ENCODE peak calls at places on chromosome 2, in ten cellular contexts. One of them, this sample, is unnamed.

GRCh38 chr2:101597347-101597944 is 100.1 kb upstream of the MAP4K4 start:
- DNase-seq in nephron progenitor cell: no peak
- DNase-seq in HT1080: no peak
- DNase-seq in CD8-positive, alpha-beta T cell: no peak
- DNase-seq in AG09309: no peak
- DNase-seq in Calu3: no peak
- DNase-seq in central memory CD8-positive, alpha-beta T cell: no peak
- DNase-seq in SK-N-DZ: no peak
- DNase-seq in Panc1: no peak
- DNase-seq in B cell: no peak
- DNase-seq in this sample: no peak

GRCh38 chr2:147636238-147636887 is 208.5 kb upstream of the ACVR2A start:
- DNase-seq in CD8-positive, alpha-beta T cell: no peak
- DNase-seq in HT1080: peak; percentile 74
- DNase-seq in central memory CD8-positive, alpha-beta T cell: no peak
- DNase-seq in nephron progenitor cell: no peak
- DNase-seq in Calu3: no peak
- DNase-seq in AG09309: no peak
- DNase-seq in SK-N-DZ: no peak
- DNase-seq in Panc1: no peak
- DNase-seq in B cell: no peak
- DNase-seq in this sample: no peak

GRCh38 chr2:164496881-164497280 is 124.4 kb downstream of the GRB14 start:
- DNase-seq in AG09309: no peak
- DNase-seq in central memory CD8-positive, alpha-beta T cell: no peak
- DNase-seq in HT1080: no peak
- DNase-seq in Calu3: no peak
- DNase-seq in SK-N-DZ: no peak
- DNase-seq in Panc1: no peak
- DNase-seq in nephron progenitor cell: no peak
- DNase-seq in CD8-positive, alpha-beta T cell: no peak
- DNase-seq in B cell: no peak
- DNase-seq in this sample: no peak

GRCh38 chr2:23495661-23496114 is 110.7 kb downstream of the KLHL29 start:
- DNase-seq in CD8-positive, alpha-beta T cell: no peak
- DNase-seq in SK-N-DZ: no peak
- DNase-seq in central memory CD8-positive, alpha-beta T cell: no peak
- DNase-seq in HT1080: no peak
- DNase-seq in nephron progenitor cell: no peak
- DNase-seq in Panc1: no peak
- DNase-seq in AG09309: no peak
- DNase-seq in Calu3: no peak
- DNase-seq in B cell: no peak
- DNase-seq in this sample: no peak

GRCh38 chr2:192328297-192328696 is 133.6 kb upstream of the TMEFF2 start:
- DNase-seq in HT1080: no peak
- DNase-seq in AG09309: no peak
- DNase-seq in B cell: no peak
- DNase-seq in central memory CD8-positive, alpha-beta T cell: no peak
- DNase-seq in CD8-positive, alpha-beta T cell: no peak
- DNase-seq in Calu3: no peak
- DNase-seq in SK-N-DZ: no peak
- DNase-seq in nephron progenitor cell: no peak
- DNase-seq in Panc1: no peak
- DNase-seq in this sample: no peak

GRCh38 chr2:71154798-71155197 is 24.4 kb downstream of the MPHOSPH10 start:
- DNase-seq in AG09309: no peak
- DNase-seq in CD8-positive, alpha-beta T cell: no peak
- DNase-seq in nephron progenitor cell: no peak
- DNase-seq in SK-N-DZ: peak; percentile 61
- DNase-seq in B cell: no peak
- DNase-seq in Calu3: peak; percentile 53
- DNase-seq in central memory CD8-positive, alpha-beta T cell: no peak
- DNase-seq in HT1080: peak; percentile 36
- DNase-seq in Panc1: peak; percentile 20
- DNase-seq in this sample: no peak

GRCh38 chr2:65605427-65606058 is 173.1 kb upstream of the SPRED2 start:
- DNase-seq in B cell: no peak
- DNase-seq in Panc1: no peak
- DNase-seq in HT1080: no peak
- DNase-seq in central memory CD8-positive, alpha-beta T cell: no peak
- DNase-seq in AG09309: no peak
- DNase-seq in Calu3: no peak
- DNase-seq in nephron progenitor cell: no peak
- DNase-seq in CD8-positive, alpha-beta T cell: no peak
- DNase-seq in SK-N-DZ: no peak
- DNase-seq in this sample: no peak

GRCh38 chr2:208033701-208034502 is 8.6 kb upstream of the PLEKHM3 start:
- DNase-seq in AG09309: no peak
- DNase-seq in B cell: no peak
- DNase-seq in nephron progenitor cell: no peak
- DNase-seq in Panc1: no peak
- DNase-seq in central memory CD8-positive, alpha-beta T cell: no peak
- DNase-seq in CD8-positive, alpha-beta T cell: peak; percentile 40
- DNase-seq in SK-N-DZ: peak; percentile 58
- DNase-seq in Calu3: peak; percentile 78
- DNase-seq in HT1080: peak; percentile 64
- DNase-seq in this sample: no peak

GRCh38 chr2:200275281-200276103 is 31.0 kb upstream of the SPATS2L start:
- DNase-seq in central memory CD8-positive, alpha-beta T cell: no peak
- DNase-seq in SK-N-DZ: no peak
- DNase-seq in AG09309: no peak
- DNase-seq in nephron progenitor cell: no peak
- DNase-seq in B cell: no peak
- DNase-seq in HT1080: no peak
- DNase-seq in Panc1: no peak
- DNase-seq in CD8-positive, alpha-beta T cell: no peak
- DNase-seq in Calu3: no peak
- DNase-seq in this sample: no peak

GRCh38 chr2:239122711-239123110 is 274.8 kb downstream of the TWIST2 start:
- DNase-seq in SK-N-DZ: no peak
- DNase-seq in AG09309: no peak
- DNase-seq in central memory CD8-positive, alpha-beta T cell: no peak
- DNase-seq in Calu3: no peak
- DNase-seq in Panc1: no peak
- DNase-seq in CD8-positive, alpha-beta T cell: no peak
- DNase-seq in B cell: no peak
- DNase-seq in HT1080: no peak
- DNase-seq in nephron progenitor cell: no peak
- DNase-seq in this sample: no peak

GRCh38 chr2:63035169-63035568 is 15.5 kb upstream of the OTX1 start:
- DNase-seq in SK-N-DZ: no peak
- DNase-seq in CD8-positive, alpha-beta T cell: no peak
- DNase-seq in AG09309: no peak
- DNase-seq in HT1080: no peak
- DNase-seq in central memory CD8-positive, alpha-beta T cell: no peak
- DNase-seq in B cell: no peak
- DNase-seq in Panc1: no peak
- DNase-seq in Calu3: no peak
- DNase-seq in nephron progenitor cell: no peak
- DNase-seq in this sample: no peak

GRCh38 chr2:30707304-30707903 is 99.8 kb downstream of the CAPN13 start:
- DNase-seq in SK-N-DZ: no peak
- DNase-seq in AG09309: no peak
- DNase-seq in CD8-positive, alpha-beta T cell: no peak
- DNase-seq in central memory CD8-positive, alpha-beta T cell: no peak
- DNase-seq in Panc1: no peak
- DNase-seq in B cell: no peak
- DNase-seq in HT1080: no peak
- DNase-seq in nephron progenitor cell: no peak
- DNase-seq in Calu3: no peak
- DNase-seq in this sample: no peak

GRCh38 chr2:174761837-174762236 is 2.4 kb downstream of the CHRNA1 start:
- DNase-seq in Calu3: no peak
- DNase-seq in SK-N-DZ: no peak
- DNase-seq in Panc1: no peak
- DNase-seq in nephron progenitor cell: no peak
- DNase-seq in CD8-positive, alpha-beta T cell: no peak
- DNase-seq in central memory CD8-positive, alpha-beta T cell: no peak
- DNase-seq in B cell: no peak
- DNase-seq in HT1080: no peak
- DNase-seq in AG09309: no peak
- DNase-seq in this sample: no peak

GRCh38 chr2:97732436-97733340 is 19.3 kb downstream of the ZAP70 start:
- DNase-seq in Calu3: no peak
- DNase-seq in HT1080: no peak
- DNase-seq in Panc1: no peak
- DNase-seq in AG09309: no peak
- DNase-seq in CD8-positive, alpha-beta T cell: no peak
- DNase-seq in SK-N-DZ: no peak
- DNase-seq in nephron progenitor cell: no peak
- DNase-seq in central memory CD8-positive, alpha-beta T cell: no peak
- DNase-seq in B cell: no peak
- DNase-seq in this sample: no peak

GRCh38 chr2:15895615-15896500 is 44.5 kb upstream of the MYCN start:
- DNase-seq in AG09309: no peak
- DNase-seq in Panc1: no peak
- DNase-seq in Calu3: no peak
- DNase-seq in HT1080: no peak
- DNase-seq in SK-N-DZ: peak; percentile 93
- DNase-seq in CD8-positive, alpha-beta T cell: no peak
- DNase-seq in B cell: no peak
- DNase-seq in central memory CD8-positive, alpha-beta T cell: no peak
- DNase-seq in nephron progenitor cell: no peak
- DNase-seq in this sample: no peak

GRCh38 chr2:234999740-235000425 is 48.1 kb downstream of the SH3BP4 start:
- DNase-seq in Panc1: no peak
- DNase-seq in CD8-positive, alpha-beta T cell: no peak
- DNase-seq in AG09309: no peak
- DNase-seq in HT1080: no peak
- DNase-seq in central memory CD8-positive, alpha-beta T cell: no peak
- DNase-seq in nephron progenitor cell: no peak
- DNase-seq in Calu3: no peak
- DNase-seq in B cell: no peak
- DNase-seq in SK-N-DZ: no peak
- DNase-seq in this sample: no peak

GRCh38 chr2:27446057-27446456 is 3.9 kb downstream of the KRTCAP3 start:
- DNase-seq in central memory CD8-positive, alpha-beta T cell: no peak
- DNase-seq in AG09309: no peak
- DNase-seq in Panc1: no peak
- DNase-seq in nephron progenitor cell: no peak
- DNase-seq in Calu3: peak; percentile 83
- DNase-seq in SK-N-DZ: no peak
- DNase-seq in HT1080: no peak
- DNase-seq in B cell: no peak
- DNase-seq in CD8-positive, alpha-beta T cell: no peak
- DNase-seq in this sample: no peak

GRCh38 chr2:140526575-140526974 is 1604.2 kb downstream of the LRP1B start:
- DNase-seq in nephron progenitor cell: no peak
- DNase-seq in SK-N-DZ: no peak
- DNase-seq in central memory CD8-positive, alpha-beta T cell: no peak
- DNase-seq in HT1080: peak; percentile 81
- DNase-seq in Panc1: no peak
- DNase-seq in AG09309: no peak
- DNase-seq in Calu3: peak; percentile 23
- DNase-seq in CD8-positive, alpha-beta T cell: no peak
- DNase-seq in B cell: no peak
- DNase-seq in this sample: no peak

GRCh38 chr2:32135409-32135808 is 30.3 kb upstream of the SLC30A6 start:
- DNase-seq in Calu3: peak; percentile 63
- DNase-seq in AG09309: peak; percentile 42
- DNase-seq in nephron progenitor cell: no peak
- DNase-seq in central memory CD8-positive, alpha-beta T cell: no peak
- DNase-seq in SK-N-DZ: no peak
- DNase-seq in B cell: no peak
- DNase-seq in CD8-positive, alpha-beta T cell: no peak
- DNase-seq in Panc1: peak; percentile 27
- DNase-seq in HT1080: peak; percentile 87
- DNase-seq in this sample: no peak

GRCh38 chr2:110955546-110955945 is 165.2 kb upstream of the BCL2L11 start:
- DNase-seq in nephron progenitor cell: no peak
- DNase-seq in CD8-positive, alpha-beta T cell: no peak
- DNase-seq in Panc1: no peak
- DNase-seq in HT1080: no peak
- DNase-seq in central memory CD8-positive, alpha-beta T cell: no peak
- DNase-seq in Calu3: no peak
- DNase-seq in AG09309: no peak
- DNase-seq in B cell: no peak
- DNase-seq in SK-N-DZ: no peak
- DNase-seq in this sample: no peak

GRCh38 chr2:208556954-208557601 is 150.5 kb downstream of the PTH2R start:
- DNase-seq in Panc1: no peak
- DNase-seq in HT1080: no peak
- DNase-seq in nephron progenitor cell: no peak
- DNase-seq in SK-N-DZ: peak; percentile 88
- DNase-seq in central memory CD8-positive, alpha-beta T cell: no peak
- DNase-seq in AG09309: no peak
- DNase-seq in Calu3: no peak
- DNase-seq in B cell: no peak
- DNase-seq in CD8-positive, alpha-beta T cell: no peak
- DNase-seq in this sample: no peak

GRCh38 chr2:206260427-206261012 is 13.9 kb upstream of the ZDBF2 start:
- DNase-seq in central memory CD8-positive, alpha-beta T cell: no peak
- DNase-seq in CD8-positive, alpha-beta T cell: no peak
- DNase-seq in HT1080: peak; percentile 56
- DNase-seq in AG09309: peak; percentile 32
- DNase-seq in Calu3: peak; percentile 20
- DNase-seq in nephron progenitor cell: no peak
- DNase-seq in Panc1: peak; percentile 7
- DNase-seq in B cell: no peak
- DNase-seq in SK-N-DZ: peak; percentile 40
- DNase-seq in this sample: no peak

GRCh38 chr2:16784652-16785051 is 119.0 kb upstream of the CYRIA start:
- DNase-seq in nephron progenitor cell: no peak
- DNase-seq in Panc1: no peak
- DNase-seq in central memory CD8-positive, alpha-beta T cell: no peak
- DNase-seq in SK-N-DZ: no peak
- DNase-seq in AG09309: no peak
- DNase-seq in B cell: no peak
- DNase-seq in HT1080: no peak
- DNase-seq in Calu3: no peak
- DNase-seq in CD8-positive, alpha-beta T cell: no peak
- DNase-seq in this sample: no peak

GRCh38 chr2:103959174-103960125 is 894.5 kb upstream of the POU3F3 start:
- DNase-seq in HT1080: peak; percentile 24
- DNase-seq in B cell: no peak
- DNase-seq in SK-N-DZ: peak; percentile 26
- DNase-seq in Calu3: peak; percentile 32
- DNase-seq in AG09309: no peak
- DNase-seq in Panc1: peak; percentile 15
- DNase-seq in nephron progenitor cell: peak; percentile 54
- DNase-seq in central memory CD8-positive, alpha-beta T cell: no peak
- DNase-seq in CD8-positive, alpha-beta T cell: no peak
- DNase-seq in this sample: no peak

GRCh38 chr2:71787108-71787415 is 333.7 kb downstream of the DYSF start:
- DNase-seq in Panc1: no peak
- DNase-seq in central memory CD8-positive, alpha-beta T cell: no peak
- DNase-seq in AG09309: no peak
- DNase-seq in HT1080: no peak
- DNase-seq in SK-N-DZ: no peak
- DNase-seq in nephron progenitor cell: no peak
- DNase-seq in B cell: no peak
- DNase-seq in CD8-positive, alpha-beta T cell: no peak
- DNase-seq in Calu3: no peak
- DNase-seq in this sample: no peak

GRCh38 chr2:47520302-47520630 is 117.3 kb downstream of the MSH2 start:
- DNase-seq in Panc1: no peak
- DNase-seq in nephron progenitor cell: no peak
- DNase-seq in HT1080: no peak
- DNase-seq in Calu3: no peak
- DNase-seq in CD8-positive, alpha-beta T cell: no peak
- DNase-seq in central memory CD8-positive, alpha-beta T cell: no peak
- DNase-seq in SK-N-DZ: no peak
- DNase-seq in B cell: no peak
- DNase-seq in AG09309: no peak
- DNase-seq in this sample: no peak

GRCh38 chr2:104938226-104938941 is 84.5 kb downstream of the POU3F3 start:
- DNase-seq in B cell: peak; percentile 24
- DNase-seq in nephron progenitor cell: peak; percentile 35
- DNase-seq in SK-N-DZ: no peak
- DNase-seq in CD8-positive, alpha-beta T cell: no peak
- DNase-seq in Calu3: no peak
- DNase-seq in HT1080: no peak
- DNase-seq in central memory CD8-positive, alpha-beta T cell: no peak
- DNase-seq in AG09309: no peak
- DNase-seq in Panc1: no peak
- DNase-seq in this sample: no peak

GRCh38 chr2:64904405-64905329 is 84.5 kb upstream of the SLC1A4 start:
- DNase-seq in SK-N-DZ: no peak
- DNase-seq in HT1080: no peak
- DNase-seq in B cell: no peak
- DNase-seq in Calu3: no peak
- DNase-seq in central memory CD8-positive, alpha-beta T cell: no peak
- DNase-seq in nephron progenitor cell: no peak
- DNase-seq in CD8-positive, alpha-beta T cell: no peak
- DNase-seq in AG09309: no peak
- DNase-seq in Panc1: no peak
- DNase-seq in this sample: no peak

This sample was measured in T-helper 1 cell.